ENCODE peak calls at places on chromosome 16, in ten cellular contexts. N is neural progenitor cell, O is endothelial cell of umbilical vein, I is HCT116, F is H1, W is PC-9, K is A549, V is mesenchymal stem cell, J is astrocyte, T is K562. P is an unnamed sample.

GRCh38 chr16:79362312-79362970 is 238.1 kb downstream of the MAF start:
- DNase-seq in N (no peak), O (no peak), I (no peak), F (no peak), W (no peak), K (no peak), V (no peak), J (no peak), T (no peak), P (no peak)

GRCh38 chr16:48008011-48008410 is 147.8 kb downstream of the ABCC12 start:
- DNase-seq in N (no peak), O (no peak), I (no peak), F (no peak), W (no peak), K (no peak), V (no peak), J (no peak), T (no peak), P (no peak)

GRCh38 chr16:30949655-30950515 is 1.0 kb downstream of the ORAI3 start:
- DNase-seq in N (peak; percentile 67), O (peak; percentile 50), I (peak; percentile 79), F (no peak), W (peak; percentile 91), K (peak; percentile 84), V (peak; percentile 92), J (peak; percentile 56), T (peak; percentile 96), P (peak; percentile 73)

GRCh38 chr16:4138735-4139134 is 22.5 kb upstream of the ADCY9 start:
- DNase-seq in N (no peak), O (no peak), I (no peak), F (no peak), W (no peak), K (no peak), V (no peak), J (no peak), T (no peak), P (no peak)

GRCh38 chr16:87062569-87063442 is 254.4 kb downstream of the C16orf95 start:
- DNase-seq in N (peak; percentile 94), O (peak; percentile 88), I (peak; percentile 62), F (no peak), W (no peak), K (peak; percentile 70), V (peak; percentile 64), J (peak; percentile 31), T (peak; percentile 81), P (peak; percentile 91)

GRCh38 chr16:72149676-72150464 is 22.1 kb downstream of the PMFBP1 start:
- DNase-seq in N (peak; percentile 46), O (no peak), I (no peak), F (no peak), W (no peak), K (no peak), V (no peak), J (no peak), T (peak; percentile 24), P (no peak)

GRCh38 chr16:87342978-87343752 is 26.0 kb upstream of the C16orf95 start:
- DNase-seq in N (peak; percentile 74), O (no peak), I (no peak), F (no peak), W (no peak), K (no peak), V (no peak), J (no peak), T (no peak), P (no peak)

GRCh38 chr16:6146874-6147425 is 1049.4 kb upstream of the EEF2KMT start:
- DNase-seq in N (peak; percentile 47), O (no peak), I (no peak), F (peak; percentile 31), W (no peak), K (no peak), V (no peak), J (no peak), T (peak; percentile 3), P (no peak)

GRCh38 chr16:74117798-74118197 is 178.8 kb upstream of the PSMD7 start:
- DNase-seq in N (no peak), O (no peak), I (no peak), F (no peak), W (no peak), K (no peak), V (no peak), J (no peak), T (no peak), P (no peak)

GRCh38 chr16:67767953-67768352 is 38.4 kb downstream of the RANBP10 start:
- DNase-seq in N (no peak), O (no peak), I (no peak), F (no peak), W (no peak), K (peak; percentile 22), V (peak; percentile 73), J (peak; percentile 61), T (no peak), P (no peak)

GRCh38 chr16:89482824-89483220 is 7.5 kb downstream of the ANKRD11 start:
- DNase-seq in N (no peak), O (no peak), I (no peak), F (no peak), W (no peak), K (no peak), V (no peak), J (no peak), T (no peak), P (no peak)

GRCh38 chr16:89482087-89482823 is 8.1 kb downstream of the ANKRD11 start:
- DNase-seq in N (no peak), O (no peak), I (no peak), F (no peak), W (no peak), K (no peak), V (no peak), J (no peak), T (no peak), P (no peak)

GRCh38 chr16:89484088-89484501 is 6.3 kb downstream of the ANKRD11 start:
- DNase-seq in N (no peak), O (no peak), I (no peak), F (no peak), W (no peak), K (no peak), V (no peak), J (no peak), T (no peak), P (no peak)

GRCh38 chr16:89478576-89479221 is 11.7 kb downstream of the ANKRD11 start:
- DNase-seq in N (no peak), O (no peak), I (no peak), F (no peak), W (peak; percentile 75), K (peak; percentile 44), V (peak; percentile 82), J (peak; percentile 82), T (no peak), P (no peak)

GRCh38 chr16:89481556-89481955 is 8.8 kb downstream of the ANKRD11 start:
- DNase-seq in N (no peak), O (no peak), I (no peak), F (no peak), W (no peak), K (no peak), V (no peak), J (no peak), T (no peak), P (no peak)
- H3K4me2 ChIP-seq in N (no peak overlapping the region), O (no peak overlapping the region), I (no peak overlapping the region), F (no peak overlapping the region), W (no peak overlapping the region), K (no peak overlapping the region), V (no peak overlapping the region), J (no peak overlapping the region), T (no peak overlapping the region), P (peak overlapping the region; percentile 31)

GRCh38 chr16:49697631-49698030 is 158.3 kb downstream of the ZNF423 start:
- DNase-seq in N (peak; percentile 46), O (no peak), I (no peak), F (no peak), W (no peak), K (no peak), V (no peak), J (no peak), T (no peak), P (no peak)
- H3K4me2 ChIP-seq in N (peak overlapping the region; percentile 74), O (no peak overlapping the region), I (no peak overlapping the region), F (peak overlapping the region; percentile 90), W (no peak overlapping the region), K (no peak overlapping the region), V (no peak overlapping the region), J (no peak overlapping the region), T (no peak overlapping the region), P (no peak overlapping the region)

DNA sequence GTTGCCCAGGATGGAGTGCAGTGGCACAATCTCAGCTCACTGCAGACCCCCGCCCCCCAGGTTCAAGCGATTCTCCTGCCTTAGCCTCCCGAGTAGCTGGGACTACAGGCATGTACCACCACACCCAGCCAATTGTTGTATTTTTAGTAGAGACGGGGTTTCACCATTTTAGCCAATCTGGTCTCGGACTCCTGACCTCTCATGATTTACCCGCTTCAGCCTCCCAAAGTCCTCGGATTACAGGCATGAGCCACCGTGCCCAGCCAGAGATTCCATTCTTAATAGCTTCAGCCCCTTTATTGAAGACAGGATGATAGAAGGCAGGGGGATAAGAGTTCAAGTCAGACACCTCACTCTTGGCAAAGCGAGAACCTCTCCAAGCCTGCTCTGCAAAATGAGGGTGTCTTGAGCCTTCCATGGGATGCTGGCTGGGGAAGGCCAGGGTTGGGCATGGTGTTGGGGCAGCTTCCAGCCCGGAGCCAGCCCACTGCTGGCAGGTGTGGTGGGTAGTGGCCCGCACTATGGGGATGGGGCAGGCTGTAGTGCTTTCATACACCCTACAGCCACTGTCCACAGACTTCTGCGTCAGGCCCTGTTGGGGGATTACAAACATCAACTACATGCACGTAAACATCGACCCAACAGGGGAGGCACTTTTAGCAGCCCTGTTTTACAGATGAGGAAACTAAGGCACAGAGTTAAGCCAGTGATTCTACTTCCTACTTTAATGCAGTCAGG is 3.5 kb downstream of the CARHSP1 start:
- DNase-seq in N (no peak), O (no peak), I (no peak), F (no peak), W (no peak), K (no peak), V (no peak), J (no peak), T (no peak), P (no peak)
- H3K4me2 ChIP-seq in N (peak overlapping the region; percentile 90), O (no peak overlapping the region), I (no peak overlapping the region), F (peak overlapping the region; percentile 99), W (peak overlapping the region; percentile 7), K (peak overlapping the region; percentile 98), V (no peak overlapping the region), J (no peak overlapping the region), T (no peak overlapping the region), P (peak overlapping the region; percentile 100)

DNA sequence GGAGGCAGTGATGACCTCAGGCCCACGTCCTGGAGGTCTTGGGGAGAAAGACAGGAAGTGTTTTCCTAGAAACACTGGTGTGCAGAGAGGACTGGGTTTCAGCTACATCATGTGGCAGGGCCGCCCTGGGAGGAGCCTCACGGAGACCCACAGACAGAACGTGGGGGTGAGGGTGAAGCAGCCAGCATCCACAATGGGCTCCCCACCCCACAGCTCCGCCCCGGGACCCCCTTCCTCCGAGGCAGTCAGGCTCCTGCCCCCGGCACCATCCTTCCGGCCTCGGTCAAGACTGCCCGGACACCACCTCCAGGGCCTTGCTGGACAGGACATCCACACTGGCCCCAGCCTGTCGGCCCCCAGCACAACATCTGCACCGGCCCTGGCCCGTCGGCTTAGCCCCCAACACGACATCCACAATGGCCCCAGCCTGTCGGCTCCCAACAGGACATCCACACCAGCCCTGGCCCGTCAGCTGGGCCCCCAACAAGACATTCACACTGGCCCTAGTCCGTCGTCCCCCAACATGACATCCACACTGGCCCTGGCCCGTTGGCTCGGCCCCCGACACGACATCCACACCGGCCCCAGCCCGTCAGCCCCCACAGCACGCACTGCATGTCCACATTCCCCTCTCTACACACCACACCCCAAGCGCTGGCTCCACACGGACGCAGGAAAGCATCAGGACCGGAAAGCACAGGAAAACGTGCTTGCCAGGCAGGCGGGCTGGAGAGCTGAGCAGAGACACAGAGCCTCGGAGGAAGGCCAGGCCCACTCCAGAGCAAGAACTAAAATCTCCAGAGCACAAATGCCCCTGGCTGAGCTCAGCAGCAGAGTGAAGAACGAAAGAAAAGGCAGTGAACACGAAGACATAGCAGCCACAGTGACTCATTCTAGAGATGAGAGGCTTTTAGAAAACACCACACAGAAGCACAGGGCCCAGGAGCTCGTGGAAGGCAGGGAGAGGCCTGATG is 50.8 kb downstream of the LMF1 start:
- DNase-seq in N (no peak), O (no peak), I (no peak), F (no peak), W (no peak), K (no peak), V (peak; percentile 43), J (no peak), T (no peak), P (no peak)
- H3K4me2 ChIP-seq in N (no peak overlapping the region), O (no peak overlapping the region), I (no peak overlapping the region), F (no peak overlapping the region), W (no peak overlapping the region), K (no peak overlapping the region), V (no peak overlapping the region), J (peak overlapping the region; percentile 25), T (no peak overlapping the region), P (no peak overlapping the region)